ENCODE peak calls at places on chromosome 11, in seven cellular contexts. R is epithelial cell of esophagus, I is uterus, G is ascending aorta, D is GM12865, H is IMR-90, B is SK-N-SH. U is an unnamed sample.

GRCh38 chr11:134634897-134635831 is 223.1 kb upstream of the B3GAT1 start:
- DNase-seq in G (no peak), H (no peak), D (no peak), R (no peak), I (no peak), B (peak; percentile 55), U (no peak)

GRCh38 chr11:46611526-46612304 is 5.3 kb downstream of the HARBI1 start:
- DNase-seq in D (no peak), H (no peak), R (no peak), G (no peak), B (no peak), I (no peak), U (no peak)

GRCh38 chr11:93000511-93001476 is 31.3 kb downstream of the MTNR1B start:
- DNase-seq in G (no peak), B (peak; percentile 50), R (peak; percentile 95), I (no peak), H (peak; percentile 95), D (no peak), U (peak; percentile 79)

GRCh38 chr11:119094816-119095065 is 6.9 kb downstream of the DPAGT1 start:
- DNase-seq in R (peak; percentile 83), G (peak; percentile 55), D (peak; percentile 88), I (peak; percentile 83), H (peak; percentile 86), B (peak; percentile 80), U (peak; percentile 75)

GRCh38 chr11:19259487-19260345 is 19.0 kb upstream of the E2F8 start:
- DNase-seq in G (no peak), I (peak; percentile 44), R (peak; percentile 70), B (peak; percentile 73), D (peak; percentile 71), H (peak; percentile 54), U (peak; percentile 63)

GRCh38 chr11:66343176-66343575 is 1.7 kb downstream of the BRMS1 start:
- DNase-seq in H (peak; percentile 48), D (no peak), I (no peak), G (no peak), B (no peak), R (no peak), U (no peak)

GRCh38 chr11:61575886-61576516 is 4.9 kb downstream of the SYT7 start:
- DNase-seq in H (no peak), B (no peak), R (no peak), G (no peak), I (no peak), D (no peak), U (no peak)

GRCh38 chr11:62033191-62034044 is 66.0 kb upstream of the FTH1 start:
- DNase-seq in H (no peak), D (no peak), B (no peak), I (no peak), R (peak; percentile 35), G (no peak), U (peak; percentile 24)

GRCh38 chr11:63961608-63962412 is 12.6 kb upstream of the COX8A start:
- DNase-seq in I (no peak), D (no peak), H (peak; percentile 31), R (peak; percentile 82), G (no peak), B (peak; percentile 83), U (peak; percentile 41)

GRCh38 chr11:61895718-61896059 is 4.3 kb upstream of the FADS3 start:
- DNase-seq in G (no peak), H (no peak), D (no peak), R (no peak), I (no peak), B (no peak), U (no peak)

GRCh38 chr11:119061256-119061655 is 4.3 kb upstream of the HYOU1 start:
- DNase-seq in R (no peak), G (no peak), I (no peak), B (no peak), D (no peak), H (no peak), U (no peak)

GRCh38 chr11:61054927-61055562 is 47.2 kb upstream of the CD5 start:
- DNase-seq in I (no peak), B (no peak), D (peak; percentile 58), G (no peak), H (no peak), R (no peak), U (no peak)

GRCh38 chr11:9251306-9251705 is 13.8 kb downstream of the DENND5A start:
- DNase-seq in B (peak; percentile 43), D (peak; percentile 34), R (peak; percentile 64), I (no peak), H (no peak), G (no peak), U (no peak)

GRCh38 chr11:2897048-2897447 is 11.5 kb upstream of the CDKN1C start:
- DNase-seq in D (no peak), G (no peak), H (no peak), I (no peak), R (no peak), B (no peak), U (no peak)

GRCh38 chr11:123544631-123545375 is 109.6 kb downstream of the SCN3B start:
- DNase-seq in H (no peak), D (no peak), B (peak; percentile 71), R (no peak), I (no peak), G (no peak), U (no peak)

GRCh38 chr11:58629857-58630256 is 7.4 kb downstream of the CNTF start:
- DNase-seq in D (peak; percentile 51), H (peak; percentile 71), I (no peak), R (peak; percentile 58), G (no peak), B (peak; percentile 39), U (peak; percentile 76)

GRCh38 chr11:9092846-9093778 is 1.7 kb upstream of the SCUBE2 start:
- DNase-seq in H (no peak), D (no peak), B (peak; percentile 58), G (no peak), I (no peak), R (no peak), U (peak; percentile 11)

GRCh38 chr11:13040969-13041561 is 31.9 kb downstream of the RASSF10 start:
- DNase-seq in H (no peak), G (no peak), I (no peak), B (no peak), D (no peak), R (peak; percentile 42), U (no peak)

GRCh38 chr11:45159781-45160365 is 13.4 kb downstream of the PRDM11 start:
- DNase-seq in B (no peak), D (no peak), G (no peak), R (no peak), I (no peak), H (no peak), U (no peak)

GRCh38 chr11:64271339-64272132 is 12.9 kb downstream of the BAD start:
- DNase-seq in H (peak; percentile 92), R (peak; percentile 95), I (peak; percentile 90), G (peak; percentile 89), B (peak; percentile 89), D (peak; percentile 96), U (peak; percentile 92)

GRCh38 chr11:93059074-93059957 is 89.9 kb downstream of the MTNR1B start:
- DNase-seq in H (peak; percentile 90), I (no peak), B (no peak), G (no peak), D (no peak), R (peak; percentile 25), U (peak; percentile 71)

GRCh38 chr11:126164781-126165180 is 46.7 kb downstream of the RPUSD4 start:
- DNase-seq in G (no peak), I (no peak), H (no peak), D (no peak), R (no peak), B (no peak), U (no peak)

GRCh38 chr11:64916040-64916847 is 765 bp downstream of the ATG2A start:
- DNase-seq in G (no peak), B (peak; percentile 70), D (peak; percentile 73), R (peak; percentile 51), I (peak; percentile 48), H (peak; percentile 33), U (peak; percentile 74)

GRCh38 chr11:74021998-74022397 is 13.1 kb upstream of the UCP3 start:
- DNase-seq in H (no peak), I (no peak), R (no peak), G (no peak), D (no peak), B (no peak), U (no peak)
- TF ChIP-seq CTCF in H (no peak), I (no peak), R (no peak), G (no peak), D (no peak), B (no peak), U (no peak)

GRCh38 chr11:72937439-72937838 is 123.2 kb downstream of the ATG16L2 start:
- DNase-seq in R (no peak), G (no peak), D (no peak), I (no peak), H (no peak), B (no peak), U (no peak)

GRCh38 chr11:72935705-72936104 is 121.5 kb downstream of the ATG16L2 start:
- DNase-seq in D (no peak), I (no peak), G (no peak), H (no peak), B (no peak), R (no peak), U (no peak)

GRCh38 chr11:72943664-72944063 is 129.5 kb downstream of the ATG16L2 start:
- DNase-seq in B (no peak), R (no peak), G (no peak), I (no peak), H (no peak), D (no peak), U (no peak)

GRCh38 chr11:72939031-72939430 is 124.8 kb downstream of the ATG16L2 start:
- DNase-seq in H (no peak), I (no peak), R (no peak), G (no peak), D (no peak), B (no peak), U (no peak)

DNA sequence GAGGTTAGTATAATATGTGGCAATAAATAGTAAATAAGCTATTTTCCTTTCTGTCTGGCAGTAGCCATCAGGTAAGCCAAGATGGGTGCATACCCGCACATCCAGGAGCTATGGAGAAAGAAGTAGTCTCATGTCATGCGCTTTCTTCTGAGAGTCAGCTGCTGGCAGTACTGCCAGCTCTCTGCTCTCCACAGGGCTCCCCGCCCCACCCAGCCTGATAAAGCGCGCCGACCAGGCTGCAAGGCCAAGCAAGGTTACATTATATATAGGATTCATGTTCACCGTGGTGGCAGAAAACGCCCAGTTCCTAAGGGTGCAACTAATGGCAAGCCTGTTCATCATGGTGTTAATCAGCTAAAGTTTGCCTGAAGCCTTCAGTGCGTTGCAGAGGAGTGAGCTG is 126.2 kb downstream of the ATG16L2 start:
- DNase-seq in D (no peak), R (no peak), I (no peak), H (no peak), B (no peak), G (no peak), U (no peak)
- H3K4me3 ChIP-seq in D (no peak overlapping the region), R (no peak overlapping the region), I (no peak overlapping the region), H (no peak overlapping the region), B (no peak overlapping the region), G (no peak overlapping the region), U (no peak overlapping the region)

GRCh38 chr11:16171882-16172281 is 184.5 kb downstream of the SOX6 start:
- DNase-seq in D (no peak), G (no peak), R (no peak), I (no peak), B (no peak), H (no peak), U (no peak)
- TF ChIP-seq CTCF in D (no peak), G (no peak), R (no peak), I (no peak), B (no peak), H (no peak), U (no peak)

DNA sequence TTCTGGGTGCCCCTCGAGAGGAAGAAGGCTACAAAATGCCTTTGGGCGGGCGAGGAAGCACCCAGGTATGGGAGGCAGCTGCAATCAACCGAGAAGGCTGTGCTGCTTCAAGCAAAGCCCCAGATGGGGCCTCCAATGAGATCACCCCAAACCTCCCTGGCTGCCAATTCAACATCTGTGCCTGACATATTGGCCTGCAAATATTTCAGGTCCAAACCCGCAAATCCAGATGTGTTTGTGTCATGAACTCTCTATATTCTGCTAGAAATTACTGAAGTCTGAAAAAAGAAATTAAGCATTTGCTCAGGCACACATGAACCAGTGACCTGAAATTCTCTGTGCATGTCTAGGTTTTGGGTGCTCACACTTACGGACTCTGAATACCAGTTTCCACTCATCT is 78.8 kb upstream of the RCN1 start:
- DNase-seq in R (no peak), B (no peak), G (no peak), H (no peak), D (no peak), I (no peak), U (no peak)
- H3K4me3 ChIP-seq in R (no peak overlapping the region), B (no peak overlapping the region), G (no peak overlapping the region), H (no peak overlapping the region), D (no peak overlapping the region), I (no peak overlapping the region), U (no peak overlapping the region)

U was measured in fibroblast of mammary gland.